ENCODE peak calls at places on chromosomes 12 and 14, in six cellular contexts. P is A549, X is AG10803, O is IMR-90, J is transverse colon, H is choroid plexus epithelial cell. Z is an unnamed sample.

GRCh38 chr12:25187781-25188180 is 7.2 kb downstream of the DNAI7 start:
- DNase-seq in P (no peak), O (peak; percentile 94), X (peak; percentile 92), H (peak; percentile 95), J (no peak), Z (peak; percentile 95)

GRCh38 chr14:39912192-39913100 is 480.2 kb upstream of the FBXO33 start:
- DNase-seq in X (no peak), H (no peak), O (no peak), P (no peak), J (no peak), Z (no peak)

GRCh38 chr14:74141703-74142102 is 56.9 kb downstream of the LIN52 start:
- DNase-seq in H (peak; percentile 18), X (peak; percentile 40), P (no peak), O (no peak), J (no peak), Z (no peak)

GRCh38 chr12:5165296-5165970 is 121.8 kb downstream of the KCNA5 start:
- DNase-seq in P (no peak), J (no peak), X (no peak), H (no peak), O (peak; percentile 21), Z (no peak)

GRCh38 chr14:96247031-96247430 is 9.0 kb upstream of the BDKRB1 start:
- DNase-seq in X (no peak), O (no peak), P (no peak), H (no peak), J (no peak), Z (no peak)

GRCh38 chr12:26523708-26524150 is 309.3 kb downstream of the ITPR2 start:
- DNase-seq in O (peak; percentile 93), J (peak; percentile 90), H (peak; percentile 99), P (no peak), X (peak; percentile 95), Z (peak; percentile 87)

GRCh38 chr14:39956372-39956771 is 524.1 kb upstream of the FBXO33 start:
- DNase-seq in O (no peak), P (peak; percentile 9), X (no peak), J (no peak), H (no peak), Z (no peak)

GRCh38 chr12:124465473-124465872 is 101.9 kb downstream of the NCOR2 start:
- DNase-seq in X (no peak), P (no peak), J (no peak), O (no peak), H (no peak), Z (no peak)

GRCh38 chr12:52070243-52070925 is 606 bp downstream of the ATG101 start:
- DNase-seq in H (no peak), P (no peak), X (no peak), O (no peak), J (no peak), Z (no peak)

DNA sequence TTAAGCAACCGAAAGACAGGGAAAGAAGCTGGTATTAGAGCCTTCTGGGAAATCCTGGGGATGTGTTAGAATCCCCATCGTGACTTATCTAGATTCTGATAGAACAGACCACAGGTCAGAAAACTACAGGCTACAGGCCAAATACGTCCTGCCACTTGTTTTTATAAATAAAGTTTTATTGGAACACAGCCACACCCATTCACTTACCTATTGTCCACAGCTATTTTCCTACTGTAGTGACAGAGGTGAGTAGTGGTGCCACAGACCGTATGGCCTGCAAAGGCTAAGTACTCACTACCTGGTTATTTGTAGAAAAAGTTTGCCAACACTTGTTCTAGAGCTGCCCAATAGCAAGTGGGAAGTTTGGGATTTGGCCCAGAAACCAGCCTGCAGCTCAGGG is 53.8 kb downstream of the HRK start:
- DNase-seq in J (no peak), X (no peak), P (no peak), O (no peak), H (no peak), Z (no peak)
- H3K4me3 ChIP-seq in J (no peak overlapping the region), X (no peak overlapping the region), P (no peak overlapping the region), O (no peak overlapping the region), H (no peak overlapping the region), Z (no peak overlapping the region)

GRCh38 chr12:78101946-78102635 is 271.4 kb downstream of the NAV3 start:
- DNase-seq in H (no peak), X (no peak), P (peak; percentile 32), J (no peak), O (no peak), Z (no peak)
- TF ChIP-seq CTCF in H (no peak), X (no peak), P (no peak), J (no peak), O (no peak), Z (no peak)

DNA sequence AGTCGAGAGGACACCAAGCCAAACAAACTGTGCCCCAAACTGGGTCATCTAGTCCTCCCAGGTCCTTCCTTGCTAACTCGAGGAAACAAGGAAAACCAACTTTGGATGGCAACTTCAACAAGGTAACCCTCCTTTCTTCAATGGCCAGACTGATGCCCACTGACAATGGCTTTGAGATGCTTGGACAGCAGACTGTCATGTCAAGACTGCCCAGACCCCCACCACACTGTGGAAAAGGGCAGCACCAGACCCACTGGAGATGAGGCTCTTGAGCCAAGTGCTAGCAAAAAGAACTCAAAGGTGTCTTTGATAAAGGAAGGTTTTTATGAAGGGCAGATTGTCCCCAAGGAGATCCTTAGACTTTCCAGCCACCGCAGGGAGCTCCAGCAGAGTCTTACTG is 9.0 kb upstream of the CDH24 start:
- DNase-seq in J (no peak), H (no peak), P (no peak), X (no peak), O (no peak), Z (no peak)
- H3K4me3 ChIP-seq in J (no peak overlapping the region), H (no peak overlapping the region), P (no peak overlapping the region), X (no peak overlapping the region), O (no peak overlapping the region), Z (no peak overlapping the region)

GRCh38 chr14:31926123-31926522 is 151.0 kb upstream of the ARHGAP5 start:
- DNase-seq in O (peak; percentile 53), X (peak; percentile 35), J (no peak), P (peak; percentile 71), H (peak; percentile 76), Z (peak; percentile 46)
- TF ChIP-seq CTCF in O (peak; percentile 51), X (peak; percentile 46), J (peak; percentile 56), P (peak; percentile 67), H (peak; percentile 73), Z (peak; percentile 56)

Z was measured in astrocyte of the spinal cord.